ENCODE peak calls at places on chromosomes 12 and 14, in four cellular contexts. Q is SK-N-SH, X is GM12878, S is HepG2. N is an unnamed sample.

GRCh38 chr12:89542912-89543592 is 17.2 kb upstream of the POC1B start:
- DNase-seq in Q (peak; percentile 63), S (peak; percentile 73), X (peak; percentile 38), N (peak; percentile 70)

GRCh38 chr14:38074754-38075153 is 132.9 kb upstream of the SSTR1 start:
- DNase-seq in X (no peak), S (no peak), Q (no peak), N (no peak)

GRCh38 chr12:40752011-40752410 is 59.8 kb downstream of the CNTN1 start:
- DNase-seq in X (no peak), Q (no peak), S (peak; percentile 32), N (no peak)

GRCh38 chr12:20150835-20151234 is 217.5 kb upstream of the PDE3A start:
- DNase-seq in X (no peak), S (no peak), Q (peak; percentile 2), N (no peak)

GRCh38 chr14:51653855-51654548 is 2.3 kb downstream of the FRMD6 start:
- DNase-seq in S (no peak), Q (no peak), X (no peak), N (no peak)

GRCh38 chr12:27549801-27550652 is 26.0 kb downstream of the PPFIBP1 start:
- DNase-seq in X (no peak), S (peak; percentile 99), Q (no peak), N (peak; percentile 22)

GRCh38 chr14:97697772-97698171 is 900.6 kb downstream of the VRK1 start:
- DNase-seq in X (no peak), S (no peak), Q (no peak), N (no peak)

GRCh38 chr12:125240717-125241116 is 175.5 kb downstream of the AACS start:
- DNase-seq in X (no peak), Q (no peak), S (no peak), N (no peak)

GRCh38 chr14:104876251-104876699 is 11.2 kb downstream of the CEP170B start:
- DNase-seq in X (no peak), Q (peak; percentile 92), S (no peak), N (peak; percentile 91)

GRCh38 chr12:31201382-31201781 is 124.6 kb downstream of the SINHCAF start:
- DNase-seq in X (no peak), Q (no peak), S (no peak), N (no peak)

GRCh38 chr12:29155079-29155478 is 6.0 kb downstream of the FAR2 start:
- DNase-seq in S (no peak), X (no peak), Q (peak; percentile 40), N (no peak)

GRCh38 chr12:65464930-65465329 is 186.4 kb downstream of the MSRB3 start:
- DNase-seq in X (no peak), S (no peak), Q (no peak), N (no peak)

GRCh38 chr14:72543325-72543724 is 350.6 kb downstream of the DPF3 start:
- DNase-seq in Q (no peak), S (no peak), X (no peak), N (no peak)

GRCh38 chr12:113684053-113684907 is 212.6 kb upstream of the LHX5 start:
- DNase-seq in S (no peak), Q (peak; percentile 61), X (no peak), N (no peak)

GRCh38 chr14:95515523-95516517 is 630 bp downstream of the SYNE3 start:
- DNase-seq in Q (peak; percentile 87), S (peak; percentile 39), X (no peak), N (peak; percentile 71)

DNA sequence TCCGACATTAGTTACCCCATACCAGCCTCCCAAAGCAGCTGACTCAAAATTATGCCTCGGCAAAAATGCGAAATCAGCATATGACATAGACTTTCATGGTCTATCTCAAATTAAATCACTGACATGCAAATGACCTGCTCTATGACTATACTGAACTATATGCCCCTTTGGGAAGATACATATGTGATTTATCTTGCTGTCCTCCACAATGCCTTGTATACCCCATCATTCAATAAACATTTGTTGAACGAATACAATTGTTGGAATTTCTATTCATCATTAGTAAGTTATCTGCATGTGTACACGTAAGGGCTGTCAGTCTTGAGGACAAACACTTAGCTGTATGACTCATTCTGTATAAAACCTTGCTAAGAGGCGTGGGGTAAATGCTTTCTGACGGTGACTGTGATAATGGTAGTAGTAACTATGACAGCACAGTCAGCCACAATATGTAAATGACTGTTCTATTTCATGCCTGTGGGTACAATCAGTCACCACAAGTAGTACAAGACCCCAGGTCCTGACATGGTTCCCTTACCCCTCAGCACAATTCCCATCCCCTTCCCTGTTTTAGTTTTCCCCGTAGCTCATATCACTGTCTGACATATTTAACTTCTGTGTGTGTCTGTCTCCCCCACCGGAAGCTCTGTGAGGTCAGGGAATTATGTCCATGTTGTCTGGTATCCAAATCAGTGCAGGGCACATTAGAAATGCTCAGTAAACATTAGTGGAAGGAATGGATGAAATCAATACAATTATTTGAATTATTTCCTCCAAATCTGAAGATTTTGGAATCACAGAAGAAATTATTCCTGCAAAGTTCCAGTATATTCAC is 42.8 kb downstream of the STXBP6 start:
- DNase-seq in S (peak; percentile 70), Q (no peak), X (no peak), N (no peak)
- TF ChIP-seq FOXM1 in S (no peak), Q (no peak), X (no peak), N (no peak)

GRCh38 chr14:32561520-32561919 is 232.4 kb downstream of the AKAP6 start:
- DNase-seq in S (no peak), Q (no peak), X (no peak), N (no peak)
- TF ChIP-seq SMC3 in S (no peak), Q (no peak), X (no peak), N (no peak)

GRCh38 chr14:78107171-78107570 is 63.0 kb upstream of the NRXN3 start:
- DNase-seq in Q (no peak), S (no peak), X (no peak), N (no peak)

GRCh38 chr14:78104655-78105054 is 65.5 kb upstream of the NRXN3 start:
- DNase-seq in Q (no peak), S (no peak), X (no peak), N (no peak)

GRCh38 chr14:78104130-78104529 is 66.0 kb upstream of the NRXN3 start:
- DNase-seq in S (no peak), Q (no peak), X (no peak), N (no peak)
- TF ChIP-seq FOXM1 in S (no peak), Q (no peak), X (no peak), N (no peak)

DNA sequence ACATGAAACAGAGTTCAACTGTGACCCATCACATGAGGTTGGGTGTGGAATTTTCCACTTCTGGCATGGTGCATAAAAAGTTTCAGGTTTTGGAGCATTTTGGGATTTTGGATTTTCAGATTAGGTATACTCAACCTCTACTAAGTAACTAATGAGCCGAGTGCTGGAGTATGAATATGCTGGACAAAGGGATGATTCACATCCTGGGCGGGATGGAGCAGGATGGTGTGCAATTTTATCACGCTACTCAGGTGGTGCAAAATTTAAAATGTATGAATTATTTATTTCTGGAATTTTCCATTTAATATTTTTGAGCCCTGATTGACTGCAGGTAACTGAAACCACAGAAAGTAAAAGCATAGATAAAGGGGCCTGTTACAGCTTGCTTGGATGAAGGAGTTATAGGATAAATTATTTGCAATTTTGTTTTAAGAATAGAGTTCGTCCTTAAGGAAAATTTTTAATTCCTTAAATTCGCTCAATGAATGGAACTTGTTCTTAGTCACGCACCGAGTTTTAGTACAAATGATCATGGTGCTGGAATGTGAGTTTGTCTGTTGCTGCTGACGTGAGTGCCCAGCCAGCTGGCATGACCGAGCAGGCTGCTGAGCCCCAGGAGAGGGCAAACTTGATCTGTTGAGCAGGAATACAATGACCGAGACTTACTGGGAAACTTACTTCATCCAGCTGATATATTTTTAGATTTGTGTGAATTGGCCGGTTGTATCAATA is 176.3 kb downstream of the ESR2 start:
- DNase-seq in X (no peak), Q (no peak), S (no peak), N (no peak)
- TF ChIP-seq SMC3 in X (no peak), Q (no peak), S (no peak), N (no peak)

GRCh38 chr12:58453306-58453705 is 467.0 kb downstream of the LRIG3 start:
- DNase-seq in S (no peak), X (no peak), Q (no peak), N (no peak)
- TF ChIP-seq FOXM1 in S (no peak), X (no peak), Q (no peak), N (no peak)

DNA sequence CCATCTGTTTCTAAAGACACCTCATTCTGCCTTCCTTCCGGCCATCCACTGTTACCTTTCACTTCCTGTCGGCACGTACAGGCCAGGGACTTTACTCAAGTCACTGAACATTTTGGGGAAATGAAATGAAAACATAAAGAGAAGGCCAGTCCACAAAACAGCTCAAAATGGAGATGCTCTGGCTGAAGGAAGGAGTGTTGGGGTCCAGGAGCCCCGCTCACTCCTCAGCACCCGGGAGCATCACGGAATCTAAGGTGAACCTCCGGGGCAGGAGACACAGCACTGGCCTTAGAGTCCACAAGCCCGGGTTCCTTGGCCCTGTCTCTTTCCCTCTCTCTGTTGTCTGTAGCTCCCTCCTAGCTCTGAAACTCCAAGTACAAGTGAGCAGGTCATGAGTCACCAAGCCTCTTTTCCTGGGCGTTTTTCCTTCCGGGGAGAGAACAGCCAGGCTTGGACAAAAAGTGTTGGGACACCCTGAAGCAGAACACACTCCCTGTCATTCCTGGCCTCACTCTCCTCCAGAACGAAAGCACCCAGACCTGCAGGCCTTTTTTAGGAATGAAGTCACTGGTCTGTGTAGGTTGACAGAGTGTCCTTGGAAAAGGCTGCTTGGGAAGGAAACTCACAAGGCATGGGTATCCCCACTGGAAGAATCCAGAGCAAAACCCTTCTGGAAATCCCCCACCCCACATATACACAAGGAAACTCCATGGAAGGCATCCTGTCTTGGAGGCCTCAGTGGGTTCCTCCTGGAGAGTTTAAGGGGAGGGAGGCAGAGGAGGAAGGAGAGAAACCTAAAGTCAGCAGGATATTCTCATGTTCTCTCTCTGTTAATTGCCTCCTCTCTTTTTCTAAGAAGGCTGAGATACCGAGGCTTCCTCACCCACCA is 245.3 kb downstream of the ZFP36L1 start:
- DNase-seq in X (no peak), Q (no peak), S (no peak), N (no peak)
- TF ChIP-seq SMC3 in X (no peak), Q (no peak), S (no peak), N (no peak)

GRCh38 chr14:94158239-94158888 is 15.8 kb upstream of the PPP4R4 start:
- DNase-seq in S (no peak), Q (no peak), X (no peak), N (no peak)

GRCh38 chr14:94153750-94154350 is 20.3 kb upstream of the PPP4R4 start:
- DNase-seq in Q (no peak), S (no peak), X (no peak), N (no peak)

GRCh38 chr14:94161087-94161486 is 13.0 kb upstream of the PPP4R4 start:
- DNase-seq in Q (no peak), S (no peak), X (no peak), N (no peak)

GRCh38 chr14:94161979-94162378 is 12.1 kb upstream of the PPP4R4 start:
- DNase-seq in S (no peak), Q (no peak), X (no peak), N (no peak)

GRCh38 chr14:94157195-94157594 is 16.9 kb upstream of the PPP4R4 start:
- DNase-seq in X (no peak), S (no peak), Q (no peak), N (no peak)
- TF ChIP-seq FOXM1 in X (no peak), S (no peak), Q (no peak), N (no peak)